ENCODE peak calls at places on chromosomes 6 and 20, in ten cellular contexts. One of them, this sample, is unnamed.

GRCh38 chr6:85362652-85363310 is 87.1 kb upstream of the NT5E start:
- DNase-seq in prostate gland: no peak
- DNase-seq in breast epithelium: no peak
- DNase-seq in transverse colon: no peak
- DNase-seq in HL-60: no peak
- DNase-seq in sigmoid colon: no peak
- DNase-seq in GM12892: no peak
- DNase-seq in SK-N-SH: no peak
- DNase-seq in SK-N-MC: no peak
- DNase-seq in upper lobe of left lung: no peak
- DNase-seq in this sample: no peak

GRCh38 chr6:161740486-161740885 is 466.6 kb upstream of the AGPAT4 start:
- DNase-seq in upper lobe of left lung: no peak
- DNase-seq in SK-N-SH: no peak
- DNase-seq in breast epithelium: no peak
- DNase-seq in prostate gland: no peak
- DNase-seq in GM12892: no peak
- DNase-seq in HL-60: no peak
- DNase-seq in sigmoid colon: no peak
- DNase-seq in transverse colon: no peak
- DNase-seq in SK-N-MC: no peak
- DNase-seq in this sample: no peak

GRCh38 chr6:56875961-56876360 is 78.9 kb upstream of the BEND6 start:
- DNase-seq in transverse colon: peak; percentile 57
- DNase-seq in HL-60: no peak
- DNase-seq in breast epithelium: no peak
- DNase-seq in prostate gland: no peak
- DNase-seq in sigmoid colon: no peak
- DNase-seq in SK-N-MC: no peak
- DNase-seq in upper lobe of left lung: no peak
- DNase-seq in GM12892: no peak
- DNase-seq in SK-N-SH: no peak
- DNase-seq in this sample: no peak

GRCh38 chr20:39290575-39290974 is 328.4 kb downstream of the DHX35 start:
- DNase-seq in sigmoid colon: no peak
- DNase-seq in HL-60: no peak
- DNase-seq in upper lobe of left lung: no peak
- DNase-seq in SK-N-MC: no peak
- DNase-seq in GM12892: no peak
- DNase-seq in breast epithelium: no peak
- DNase-seq in transverse colon: no peak
- DNase-seq in prostate gland: no peak
- DNase-seq in SK-N-SH: no peak
- DNase-seq in this sample: no peak

GRCh38 chr20:57638895-57639236 is 18.6 kb upstream of the ZBP1 start:
- DNase-seq in SK-N-SH: no peak
- DNase-seq in sigmoid colon: no peak
- DNase-seq in GM12892: no peak
- DNase-seq in breast epithelium: no peak
- DNase-seq in prostate gland: no peak
- DNase-seq in SK-N-MC: no peak
- DNase-seq in upper lobe of left lung: no peak
- DNase-seq in transverse colon: no peak
- DNase-seq in HL-60: no peak
- DNase-seq in this sample: no peak

GRCh38 chr6:5827061-5828037 is 179.4 kb downstream of the NRN1 start:
- DNase-seq in HL-60: peak; percentile 84
- DNase-seq in SK-N-SH: no peak
- DNase-seq in upper lobe of left lung: no peak
- DNase-seq in SK-N-MC: no peak
- DNase-seq in prostate gland: no peak
- DNase-seq in GM12892: no peak
- DNase-seq in breast epithelium: no peak
- DNase-seq in transverse colon: no peak
- DNase-seq in sigmoid colon: no peak
- DNase-seq in this sample: no peak

GRCh38 chr6:168158980-168159349 is 80.0 kb upstream of the FRMD1 start:
- DNase-seq in sigmoid colon: peak; percentile 46
- DNase-seq in HL-60: no peak
- DNase-seq in GM12892: no peak
- DNase-seq in upper lobe of left lung: no peak
- DNase-seq in SK-N-SH: no peak
- DNase-seq in prostate gland: no peak
- DNase-seq in breast epithelium: no peak
- DNase-seq in SK-N-MC: no peak
- DNase-seq in transverse colon: no peak
- DNase-seq in this sample: no peak

GRCh38 chr20:47318027-47318595 is 38.4 kb downstream of the ZMYND8 start:
- DNase-seq in transverse colon: peak; percentile 73
- DNase-seq in breast epithelium: no peak
- DNase-seq in upper lobe of left lung: no peak
- DNase-seq in SK-N-MC: no peak
- DNase-seq in HL-60: peak; percentile 48
- DNase-seq in GM12892: no peak
- DNase-seq in prostate gland: no peak
- DNase-seq in sigmoid colon: peak; percentile 82
- DNase-seq in SK-N-SH: no peak
- DNase-seq in this sample: no peak

GRCh38 chr20:50532231-50532630 is 22.0 kb downstream of the PTPN1 start:
- DNase-seq in breast epithelium: no peak
- DNase-seq in prostate gland: no peak
- DNase-seq in upper lobe of left lung: no peak
- DNase-seq in sigmoid colon: no peak
- DNase-seq in HL-60: no peak
- DNase-seq in GM12892: no peak
- DNase-seq in SK-N-SH: no peak
- DNase-seq in transverse colon: no peak
- DNase-seq in SK-N-MC: no peak
- DNase-seq in this sample: no peak

GRCh38 chr6:83480470-83480869 is 31.9 kb upstream of the PRSS35 start:
- DNase-seq in sigmoid colon: no peak
- DNase-seq in prostate gland: no peak
- DNase-seq in HL-60: peak; percentile 71
- DNase-seq in transverse colon: no peak
- DNase-seq in breast epithelium: no peak
- DNase-seq in upper lobe of left lung: no peak
- DNase-seq in SK-N-MC: no peak
- DNase-seq in GM12892: no peak
- DNase-seq in SK-N-SH: no peak
- DNase-seq in this sample: no peak

GRCh38 chr6:50837589-50838445 is 19.1 kb downstream of the TFAP2B start:
- DNase-seq in SK-N-MC: no peak
- DNase-seq in GM12892: no peak
- DNase-seq in transverse colon: no peak
- DNase-seq in upper lobe of left lung: no peak
- DNase-seq in sigmoid colon: no peak
- DNase-seq in breast epithelium: no peak
- DNase-seq in HL-60: no peak
- DNase-seq in prostate gland: no peak
- DNase-seq in SK-N-SH: no peak
- DNase-seq in this sample: no peak

GRCh38 chr20:13199279-13199678 is 21.8 kb upstream of the ISM1 start:
- DNase-seq in upper lobe of left lung: no peak
- DNase-seq in HL-60: no peak
- DNase-seq in sigmoid colon: no peak
- DNase-seq in breast epithelium: no peak
- DNase-seq in GM12892: no peak
- DNase-seq in SK-N-MC: no peak
- DNase-seq in prostate gland: no peak
- DNase-seq in SK-N-SH: no peak
- DNase-seq in transverse colon: no peak
- DNase-seq in this sample: no peak

GRCh38 chr20:17614176-17614811 is 44.4 kb downstream of the DSTN start:
- DNase-seq in breast epithelium: no peak
- DNase-seq in GM12892: no peak
- DNase-seq in sigmoid colon: peak; percentile 97
- DNase-seq in SK-N-SH: peak; percentile 14
- DNase-seq in transverse colon: peak; percentile 78
- DNase-seq in prostate gland: peak; percentile 70
- DNase-seq in upper lobe of left lung: peak; percentile 87
- DNase-seq in SK-N-MC: peak; percentile 8
- DNase-seq in HL-60: no peak
- DNase-seq in this sample: no peak

GRCh38 chr20:32761831-32762753 is at the start of gene DNMT3B:
- DNase-seq in SK-N-SH: peak; percentile 99
- DNase-seq in prostate gland: peak; percentile 69
- DNase-seq in sigmoid colon: peak; percentile 83
- DNase-seq in HL-60: peak; percentile 65
- DNase-seq in SK-N-MC: no peak
- DNase-seq in breast epithelium: peak; percentile 64
- DNase-seq in upper lobe of left lung: peak; percentile 96
- DNase-seq in GM12892: peak; percentile 86
- DNase-seq in transverse colon: peak; percentile 83
- DNase-seq in this sample: no peak
- TF ChIP-seq POLR2AphosphoS5 in SK-N-SH: peak; percentile 36
- TF ChIP-seq POLR2AphosphoS5 in prostate gland: no peak
- TF ChIP-seq POLR2AphosphoS5 in sigmoid colon: no peak
- TF ChIP-seq POLR2AphosphoS5 in HL-60: no peak
- TF ChIP-seq POLR2AphosphoS5 in SK-N-MC: peak; percentile 17
- TF ChIP-seq POLR2AphosphoS5 in breast epithelium: no peak
- TF ChIP-seq POLR2AphosphoS5 in upper lobe of left lung: no peak
- TF ChIP-seq POLR2AphosphoS5 in GM12892: no peak
- TF ChIP-seq POLR2AphosphoS5 in transverse colon: no peak
- TF ChIP-seq POLR2AphosphoS5 in this sample: peak; percentile 59

GRCh38 chr20:14986656-14987055 is 649.2 kb upstream of the FLRT3 start:
- DNase-seq in SK-N-SH: no peak
- DNase-seq in prostate gland: no peak
- DNase-seq in sigmoid colon: no peak
- DNase-seq in GM12892: no peak
- DNase-seq in upper lobe of left lung: no peak
- DNase-seq in breast epithelium: no peak
- DNase-seq in SK-N-MC: no peak
- DNase-seq in transverse colon: no peak
- DNase-seq in HL-60: no peak
- DNase-seq in this sample: no peak
- TF ChIP-seq POLR2AphosphoS5 in SK-N-SH: no peak
- TF ChIP-seq POLR2AphosphoS5 in prostate gland: no peak
- TF ChIP-seq POLR2AphosphoS5 in sigmoid colon: no peak
- TF ChIP-seq POLR2AphosphoS5 in GM12892: no peak
- TF ChIP-seq POLR2AphosphoS5 in upper lobe of left lung: no peak
- TF ChIP-seq POLR2AphosphoS5 in breast epithelium: no peak
- TF ChIP-seq POLR2AphosphoS5 in SK-N-MC: no peak
- TF ChIP-seq POLR2AphosphoS5 in transverse colon: no peak
- TF ChIP-seq POLR2AphosphoS5 in HL-60: no peak
- TF ChIP-seq POLR2AphosphoS5 in this sample: no peak

DNA sequence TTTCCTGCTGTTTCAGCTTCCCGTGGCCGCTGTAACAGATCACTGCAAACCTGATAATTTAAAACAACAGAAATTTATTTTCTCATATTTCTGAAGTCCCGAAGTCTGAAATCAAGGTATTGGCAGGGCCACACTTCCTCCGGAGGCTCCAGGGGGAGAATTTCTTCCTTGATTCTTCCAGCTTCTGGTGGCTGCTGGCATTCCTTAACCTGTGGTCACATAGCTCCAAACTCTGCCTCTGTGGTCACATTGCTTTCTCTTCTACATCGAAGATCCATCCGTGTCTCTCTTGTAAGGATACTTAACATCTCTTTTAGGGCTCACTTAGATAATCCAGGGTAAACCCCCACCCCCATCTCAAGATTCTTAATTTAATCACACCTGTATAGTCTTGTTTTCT is 7.2 kb upstream of the NSFL1C start:
- DNase-seq in upper lobe of left lung: no peak
- DNase-seq in sigmoid colon: no peak
- DNase-seq in prostate gland: no peak
- DNase-seq in SK-N-MC: no peak
- DNase-seq in GM12892: no peak
- DNase-seq in transverse colon: no peak
- DNase-seq in HL-60: no peak
- DNase-seq in breast epithelium: no peak
- DNase-seq in SK-N-SH: no peak
- DNase-seq in this sample: no peak
- TF ChIP-seq POLR2AphosphoS5 in upper lobe of left lung: no peak
- TF ChIP-seq POLR2AphosphoS5 in sigmoid colon: no peak
- TF ChIP-seq POLR2AphosphoS5 in prostate gland: no peak
- TF ChIP-seq POLR2AphosphoS5 in SK-N-MC: no peak
- TF ChIP-seq POLR2AphosphoS5 in GM12892: no peak
- TF ChIP-seq POLR2AphosphoS5 in transverse colon: no peak
- TF ChIP-seq POLR2AphosphoS5 in HL-60: no peak
- TF ChIP-seq POLR2AphosphoS5 in breast epithelium: no peak
- TF ChIP-seq POLR2AphosphoS5 in SK-N-SH: no peak
- TF ChIP-seq POLR2AphosphoS5 in this sample: no peak

GRCh38 chr6:28941681-28942448 is 18.1 kb upstream of the TRIM27 start:
- DNase-seq in prostate gland: peak; percentile 58
- DNase-seq in breast epithelium: no peak
- DNase-seq in HL-60: no peak
- DNase-seq in SK-N-MC: no peak
- DNase-seq in GM12892: no peak
- DNase-seq in sigmoid colon: no peak
- DNase-seq in upper lobe of left lung: no peak
- DNase-seq in SK-N-SH: peak; percentile 54
- DNase-seq in transverse colon: no peak
- DNase-seq in this sample: no peak

GRCh38 chr6:28945360-28945759 is 21.6 kb upstream of the TRIM27 start:
- DNase-seq in GM12892: no peak
- DNase-seq in breast epithelium: no peak
- DNase-seq in SK-N-SH: no peak
- DNase-seq in prostate gland: no peak
- DNase-seq in sigmoid colon: no peak
- DNase-seq in SK-N-MC: no peak
- DNase-seq in transverse colon: no peak
- DNase-seq in upper lobe of left lung: no peak
- DNase-seq in HL-60: peak; percentile 37
- DNase-seq in this sample: no peak

GRCh38 chr6:28943223-28943556 is 19.4 kb upstream of the TRIM27 start:
- DNase-seq in GM12892: no peak
- DNase-seq in prostate gland: no peak
- DNase-seq in sigmoid colon: no peak
- DNase-seq in SK-N-MC: no peak
- DNase-seq in HL-60: no peak
- DNase-seq in breast epithelium: no peak
- DNase-seq in transverse colon: no peak
- DNase-seq in SK-N-SH: no peak
- DNase-seq in upper lobe of left lung: no peak
- DNase-seq in this sample: no peak

GRCh38 chr6:28943557-28944411 is 20.0 kb upstream of the TRIM27 start:
- DNase-seq in transverse colon: peak; percentile 77
- DNase-seq in GM12892: no peak
- DNase-seq in breast epithelium: peak; percentile 76
- DNase-seq in prostate gland: no peak
- DNase-seq in SK-N-MC: no peak
- DNase-seq in HL-60: peak; percentile 75
- DNase-seq in upper lobe of left lung: peak; percentile 85
- DNase-seq in SK-N-SH: peak; percentile 75
- DNase-seq in sigmoid colon: peak; percentile 81
- DNase-seq in this sample: no peak

DNA sequence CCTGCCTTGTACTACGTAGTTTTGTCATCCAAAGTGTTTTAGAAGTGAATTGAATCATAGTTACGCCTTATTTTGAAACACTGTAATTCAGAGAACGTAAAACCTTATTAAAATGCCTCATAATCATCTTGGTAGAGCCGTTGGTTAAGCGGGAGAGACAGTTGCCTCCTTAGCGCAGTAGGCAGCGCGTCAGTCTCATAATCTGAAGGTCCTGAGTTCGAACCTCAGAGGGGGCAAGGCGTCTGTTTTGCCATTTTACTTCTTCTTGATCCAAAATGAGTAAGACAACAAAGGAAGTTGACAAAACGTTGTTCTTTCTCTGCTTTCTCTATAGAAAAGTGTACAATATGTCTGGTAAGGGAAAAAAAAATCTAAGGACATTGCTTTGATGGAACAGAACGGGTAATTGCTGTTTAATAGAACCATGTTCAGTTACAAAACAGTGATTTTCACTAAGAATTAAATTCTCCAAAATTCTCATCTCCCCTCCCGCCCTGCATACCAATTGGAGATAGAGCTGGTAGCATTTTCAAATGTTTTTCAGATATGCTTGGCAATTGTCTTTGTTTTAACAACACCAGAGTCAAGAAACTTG is 20.7 kb upstream of the TRIM27 start:
- DNase-seq in GM12892: no peak
- DNase-seq in transverse colon: peak; percentile 55
- DNase-seq in SK-N-SH: peak; percentile 47
- DNase-seq in HL-60: peak; percentile 70
- DNase-seq in prostate gland: peak; percentile 40
- DNase-seq in upper lobe of left lung: no peak
- DNase-seq in SK-N-MC: peak; percentile 89
- DNase-seq in sigmoid colon: peak; percentile 74
- DNase-seq in breast epithelium: no peak
- DNase-seq in this sample: peak; percentile 93
- TF ChIP-seq POLR2AphosphoS5 in GM12892: no peak
- TF ChIP-seq POLR2AphosphoS5 in transverse colon: no peak
- TF ChIP-seq POLR2AphosphoS5 in SK-N-SH: no peak
- TF ChIP-seq POLR2AphosphoS5 in HL-60: no peak
- TF ChIP-seq POLR2AphosphoS5 in prostate gland: peak; percentile 76
- TF ChIP-seq POLR2AphosphoS5 in upper lobe of left lung: no peak
- TF ChIP-seq POLR2AphosphoS5 in SK-N-MC: no peak
- TF ChIP-seq POLR2AphosphoS5 in sigmoid colon: no peak
- TF ChIP-seq POLR2AphosphoS5 in breast epithelium: peak; percentile 48
- TF ChIP-seq POLR2AphosphoS5 in this sample: peak; percentile 37